ENCODE peak calls at places on chromosomes 6 and 20, in seven cellular contexts. One of them, this sample, is unnamed.

GRCh38 chr20:58677205-58677604 is 15.4 kb upstream of the NPEPL1 start:
- DNase-seq in pancreas: no peak
- DNase-seq in Karpas-422: no peak
- DNase-seq in mesendoderm: no peak
- DNase-seq in K562: no peak
- DNase-seq in upper lobe of right lung: no peak
- DNase-seq in cardiac muscle cell: no peak
- DNase-seq in this sample: no peak

GRCh38 chr6:80022803-80023202 is 18.4 kb downstream of the TTK start:
- DNase-seq in pancreas: no peak
- DNase-seq in Karpas-422: no peak
- DNase-seq in mesendoderm: no peak
- DNase-seq in K562: no peak
- DNase-seq in upper lobe of right lung: no peak
- DNase-seq in cardiac muscle cell: peak; percentile 73
- DNase-seq in this sample: no peak

GRCh38 chr20:2521369-2522305 is 12.9 kb upstream of the ZNF343 start:
- DNase-seq in pancreas: peak; percentile 72
- DNase-seq in Karpas-422: peak; percentile 82
- DNase-seq in mesendoderm: peak; percentile 36
- DNase-seq in K562: peak; percentile 29
- DNase-seq in upper lobe of right lung: no peak
- DNase-seq in cardiac muscle cell: peak; percentile 63
- DNase-seq in this sample: peak; percentile 35

GRCh38 chr6:30091577-30092381 is 16.2 kb upstream of the RNF39 start:
- DNase-seq in pancreas: no peak
- DNase-seq in Karpas-422: no peak
- DNase-seq in mesendoderm: peak; percentile 56
- DNase-seq in K562: no peak
- DNase-seq in upper lobe of right lung: peak; percentile 83
- DNase-seq in cardiac muscle cell: peak; percentile 64
- DNase-seq in this sample: peak; percentile 72

GRCh38 chr20:17505664-17506517 is 25.3 kb downstream of the BFSP1 start:
- DNase-seq in pancreas: no peak
- DNase-seq in Karpas-422: no peak
- DNase-seq in mesendoderm: peak; percentile 15
- DNase-seq in K562: peak; percentile 46
- DNase-seq in upper lobe of right lung: no peak
- DNase-seq in cardiac muscle cell: peak; percentile 54
- DNase-seq in this sample: no peak

GRCh38 chr6:137387365-137387764 is 106.8 kb downstream of the OLIG3 start:
- DNase-seq in pancreas: no peak
- DNase-seq in Karpas-422: no peak
- DNase-seq in mesendoderm: no peak
- DNase-seq in K562: no peak
- DNase-seq in upper lobe of right lung: no peak
- DNase-seq in cardiac muscle cell: no peak
- DNase-seq in this sample: no peak

GRCh38 chr6:125547320-125547843 is 202.1 kb upstream of the HEY2 start:
- DNase-seq in pancreas: no peak
- DNase-seq in Karpas-422: no peak
- DNase-seq in mesendoderm: no peak
- DNase-seq in K562: no peak
- DNase-seq in upper lobe of right lung: no peak
- DNase-seq in cardiac muscle cell: no peak
- DNase-seq in this sample: no peak

GRCh38 chr20:39936401-39936800 is 752.6 kb downstream of the MAFB start:
- DNase-seq in pancreas: no peak
- DNase-seq in Karpas-422: no peak
- DNase-seq in mesendoderm: no peak
- DNase-seq in K562: no peak
- DNase-seq in upper lobe of right lung: no peak
- DNase-seq in cardiac muscle cell: no peak
- DNase-seq in this sample: no peak

GRCh38 chr20:59938696-59939051 is 1.4 kb downstream of the PPP1R3D start:
- DNase-seq in pancreas: no peak
- DNase-seq in Karpas-422: no peak
- DNase-seq in mesendoderm: no peak
- DNase-seq in K562: no peak
- DNase-seq in upper lobe of right lung: no peak
- DNase-seq in cardiac muscle cell: no peak
- DNase-seq in this sample: peak; percentile 61

GRCh38 chr20:62591122-62591468 is 51.2 kb upstream of the SLCO4A1 start:
- DNase-seq in pancreas: no peak
- DNase-seq in Karpas-422: no peak
- DNase-seq in mesendoderm: no peak
- DNase-seq in K562: no peak
- DNase-seq in upper lobe of right lung: no peak
- DNase-seq in cardiac muscle cell: no peak
- DNase-seq in this sample: no peak

GRCh38 chr6:12010635-12011275 is 1.4 kb upstream of the HIVEP1 start:
- DNase-seq in pancreas: peak; percentile 78
- DNase-seq in Karpas-422: no peak
- DNase-seq in mesendoderm: peak; percentile 91
- DNase-seq in K562: peak; percentile 28
- DNase-seq in upper lobe of right lung: peak; percentile 86
- DNase-seq in cardiac muscle cell: no peak
- DNase-seq in this sample: peak; percentile 69

GRCh38 chr20:22861231-22861980 is 173.7 kb upstream of the SSTR4 start:
- DNase-seq in pancreas: no peak
- DNase-seq in Karpas-422: no peak
- DNase-seq in mesendoderm: no peak
- DNase-seq in K562: no peak
- DNase-seq in upper lobe of right lung: no peak
- DNase-seq in cardiac muscle cell: peak; percentile 21
- DNase-seq in this sample: no peak

DNA sequence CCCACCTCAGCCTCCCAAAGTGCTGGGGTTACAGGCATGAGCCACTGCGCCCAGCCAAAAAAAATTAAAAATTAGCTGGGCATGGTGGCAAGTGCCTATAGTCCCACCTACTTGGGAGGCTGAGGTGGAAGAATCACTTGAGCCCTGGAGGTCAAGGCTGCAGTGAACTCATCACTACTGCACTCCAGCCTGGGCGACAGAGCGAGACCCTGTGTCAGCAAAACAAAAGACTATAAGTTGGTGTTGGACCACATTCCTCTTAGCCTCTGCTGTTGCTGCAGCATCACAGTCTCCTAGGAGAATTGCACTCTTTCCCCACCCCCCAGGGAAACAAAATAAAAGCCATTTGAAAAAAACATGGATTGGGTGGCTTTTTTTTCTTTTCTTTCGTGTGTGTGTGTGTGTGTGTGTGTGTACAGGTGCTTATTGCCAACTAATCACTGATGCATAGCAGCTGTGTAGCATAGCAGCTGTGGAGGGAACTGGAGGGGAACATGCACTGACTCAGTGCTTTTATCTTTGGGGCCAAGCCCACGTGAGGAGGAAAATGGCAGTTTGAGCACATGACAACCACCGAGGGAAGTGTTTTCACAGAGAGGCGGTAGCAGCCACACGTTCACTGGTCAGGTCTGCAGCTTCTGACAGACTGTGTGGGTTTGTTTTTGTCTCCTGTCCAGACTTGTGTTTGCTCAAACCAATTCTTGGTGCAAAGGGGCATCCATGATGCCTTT is 27.5 kb downstream of the ALDH5A1 start:
- DNase-seq in pancreas: no peak
- DNase-seq in Karpas-422: peak; percentile 81
- DNase-seq in mesendoderm: no peak
- DNase-seq in K562: no peak
- DNase-seq in upper lobe of right lung: no peak
- DNase-seq in cardiac muscle cell: peak; percentile 36
- DNase-seq in this sample: peak; percentile 77
- H3K4me1 ChIP-seq in pancreas: no peaks in the 10 kb centered on the region
- H3K4me1 ChIP-seq in Karpas-422: peaks cover 63% of the 10 kb centered on the region
- H3K4me1 ChIP-seq in mesendoderm: no peaks in the 10 kb centered on the region
- H3K4me1 ChIP-seq in K562: peaks cover 8% of the 10 kb centered on the region
- H3K4me1 ChIP-seq in upper lobe of right lung: no peaks in the 10 kb centered on the region
- H3K4me1 ChIP-seq in cardiac muscle cell: peaks cover 3% of the 10 kb centered on the region
- H3K4me1 ChIP-seq in this sample: peaks cover 6% of the 10 kb centered on the region

GRCh38 chr6:90658497-90658896 is 71.6 kb upstream of the MAP3K7 start:
- DNase-seq in pancreas: no peak
- DNase-seq in Karpas-422: no peak
- DNase-seq in mesendoderm: no peak
- DNase-seq in K562: no peak
- DNase-seq in upper lobe of right lung: no peak
- DNase-seq in cardiac muscle cell: no peak
- DNase-seq in this sample: no peak
- H3K36me3 ChIP-seq in pancreas: no peaks in the 10 kb centered on the region
- H3K36me3 ChIP-seq in Karpas-422: no peaks in the 10 kb centered on the region
- H3K36me3 ChIP-seq in mesendoderm: no peaks in the 10 kb centered on the region
- H3K36me3 ChIP-seq in K562: no peaks in the 10 kb centered on the region
- H3K36me3 ChIP-seq in upper lobe of right lung: no peaks in the 10 kb centered on the region
- H3K36me3 ChIP-seq in cardiac muscle cell: no peaks in the 10 kb centered on the region
- H3K36me3 ChIP-seq in this sample: no peaks in the 10 kb centered on the region

GRCh38 chr6:20771427-20771826 is 237.2 kb downstream of the CDKAL1 start:
- DNase-seq in pancreas: no peak
- DNase-seq in Karpas-422: no peak
- DNase-seq in mesendoderm: peak; percentile 61
- DNase-seq in K562: no peak
- DNase-seq in upper lobe of right lung: no peak
- DNase-seq in cardiac muscle cell: no peak
- DNase-seq in this sample: no peak

GRCh38 chr6:20773822-20774221 is 239.6 kb downstream of the CDKAL1 start:
- DNase-seq in pancreas: no peak
- DNase-seq in Karpas-422: no peak
- DNase-seq in mesendoderm: no peak
- DNase-seq in K562: no peak
- DNase-seq in upper lobe of right lung: no peak
- DNase-seq in cardiac muscle cell: no peak
- DNase-seq in this sample: no peak

GRCh38 chr6:20770776-20771175 is 236.5 kb downstream of the CDKAL1 start:
- DNase-seq in pancreas: no peak
- DNase-seq in Karpas-422: no peak
- DNase-seq in mesendoderm: no peak
- DNase-seq in K562: no peak
- DNase-seq in upper lobe of right lung: no peak
- DNase-seq in cardiac muscle cell: no peak
- DNase-seq in this sample: no peak

GRCh38 chr6:20769651-20770050 is 235.4 kb downstream of the CDKAL1 start:
- DNase-seq in pancreas: no peak
- DNase-seq in Karpas-422: no peak
- DNase-seq in mesendoderm: no peak
- DNase-seq in K562: no peak
- DNase-seq in upper lobe of right lung: no peak
- DNase-seq in cardiac muscle cell: no peak
- DNase-seq in this sample: no peak
- H3K4me1 ChIP-seq in pancreas: no peaks in the 10 kb centered on the region
- H3K4me1 ChIP-seq in Karpas-422: peaks cover 12% of the 10 kb centered on the region
- H3K4me1 ChIP-seq in mesendoderm: no peaks in the 10 kb centered on the region
- H3K4me1 ChIP-seq in K562: no peaks in the 10 kb centered on the region
- H3K4me1 ChIP-seq in upper lobe of right lung: no peaks in the 10 kb centered on the region
- H3K4me1 ChIP-seq in cardiac muscle cell: peaks cover 18% of the 10 kb centered on the region
- H3K4me1 ChIP-seq in this sample: no peaks in the 10 kb centered on the region

GRCh38 chr6:54775586-54775985 is 71.0 kb upstream of the FAM83B start:
- DNase-seq in pancreas: no peak
- DNase-seq in Karpas-422: no peak
- DNase-seq in mesendoderm: no peak
- DNase-seq in K562: no peak
- DNase-seq in upper lobe of right lung: no peak
- DNase-seq in cardiac muscle cell: peak; percentile 53
- DNase-seq in this sample: no peak
- H3K36me3 ChIP-seq in pancreas: no peaks in the 10 kb centered on the region
- H3K36me3 ChIP-seq in Karpas-422: no peaks in the 10 kb centered on the region
- H3K36me3 ChIP-seq in mesendoderm: no peaks in the 10 kb centered on the region
- H3K36me3 ChIP-seq in K562: no peaks in the 10 kb centered on the region
- H3K36me3 ChIP-seq in upper lobe of right lung: no peaks in the 10 kb centered on the region
- H3K36me3 ChIP-seq in cardiac muscle cell: no peaks in the 10 kb centered on the region
- H3K36me3 ChIP-seq in this sample: no peaks in the 10 kb centered on the region

This sample was measured in thyroid gland.